ENCODE peak calls at places on chromosomes 7 and 10, in nine cellular contexts. Q, W, B, G, L, X, T, E and K are unnamed samples.

GRCh38 chr10:72687035-72687434 is 4.9 kb upstream of the MCU start:
- DNase-seq in Q (no peak), B (no peak), G (no peak), X (no peak), W (no peak), T (no peak), L (no peak), E (no peak), K (no peak)

GRCh38 chr10:6986927-6987326 is 406.9 kb upstream of the PRKCQ start:
- DNase-seq in G (no peak), B (no peak), W (no peak), X (no peak), Q (no peak), T (no peak), E (no peak), L (no peak), K (no peak)

GRCh38 chr10:97378933-97379921 is 21.9 kb downstream of the RRP12 start:
- DNase-seq in G (peak), Q (no peak), W (no peak), X (no peak), L (no peak), E (no peak), B (no peak), T (no peak), K (no peak)

GRCh38 chr10:130040817-130041330 is 69.8 kb downstream of the C10orf143 start:
- DNase-seq in T (no peak), B (no peak), W (no peak), Q (no peak), G (no peak), E (no peak), X (no peak), L (no peak), K (no peak)

GRCh38 chr10:63409465-63410027 is 56.2 kb downstream of the JMJD1C start:
- DNase-seq in T (no peak), B (no peak), Q (no peak), X (no peak), E (no peak), L (peak), W (no peak), G (no peak), K (no peak)

GRCh38 chr7:43112941-43113621 is 634 bp downstream of the HECW1 start:
- DNase-seq in B (no peak), W (no peak), T (peak), L (no peak), Q (peak), X (no peak), G (no peak), E (no peak), K (no peak)

GRCh38 chr10:86113983-86114382 is 252.6 kb downstream of the GRID1 start:
- DNase-seq in L (no peak), G (no peak), B (no peak), E (no peak), W (no peak), Q (no peak), T (no peak), X (no peak), K (no peak)

GRCh38 chr7:90560730-90561129 is 35.4 kb upstream of the CDK14 start:
- DNase-seq in E (no peak), W (no peak), L (no peak), X (no peak), B (no peak), Q (no peak), G (no peak), T (no peak), K (no peak)

GRCh38 chr10:49015700-49016099 is 76.1 kb upstream of the LRRC18 start:
- DNase-seq in X (no peak), T (no peak), G (no peak), W (no peak), B (no peak), L (no peak), E (no peak), Q (no peak), K (no peak)

GRCh38 chr7:111098011-111098925 is 7.3 kb downstream of the LRRN3 start:
- DNase-seq in Q (peak), W (peak), E (peak), L (peak), G (peak), B (no peak), X (peak), T (no peak), K (peak)

GRCh38 chr10:127948791-127949190 is 41.9 kb downstream of the PTPRE start:
- DNase-seq in E (no peak), L (no peak), B (no peak), T (no peak), X (no peak), Q (no peak), W (no peak), G (no peak), K (no peak)

GRCh38 chr10:131065673-131066331 is 245.7 kb downstream of the TCERG1L start:
- DNase-seq in L (no peak), W (no peak), G (no peak), X (no peak), T (no peak), Q (no peak), E (no peak), B (no peak), K (no peak)

GRCh38 chr7:8133188-8133848 is 128.6 kb downstream of the ICA1 start:
- DNase-seq in W (no peak), X (no peak), E (no peak), T (no peak), L (no peak), B (no peak), G (no peak), Q (no peak), K (no peak)

GRCh38 chr10:53088956-53089355 is 316.4 kb upstream of the MBL2 start:
- DNase-seq in T (no peak), E (no peak), L (no peak), Q (no peak), X (no peak), W (no peak), G (no peak), B (no peak), K (no peak)

GRCh38 chr7:30371321-30371720 is 86.9 kb downstream of the ZNRF2 start:
- DNase-seq in B (no peak), E (no peak), W (no peak), Q (no peak), L (no peak), G (no peak), X (no peak), T (no peak), K (no peak)

GRCh38 chr7:99997545-99998137 is 17.8 kb upstream of the ZKSCAN1 start:
- DNase-seq in T (peak), Q (no peak), L (peak), W (no peak), B (peak), G (no peak), X (peak), E (peak), K (peak)

GRCh38 chr7:5526190-5527037 is 102.8 kb upstream of the TNRC18 start:
- DNase-seq in L (no peak), Q (no peak), B (peak), E (peak), W (no peak), X (no peak), G (peak), T (no peak), K (peak)